ENCODE peak calls at places on chromosomes 13 and 19, in nine cellular contexts. One of them, this sample, is unnamed.

GRCh38 chr13:95411641-95412040 is 110.4 kb upstream of the ABCC4 start:
- DNase-seq in ACHN: no peak
- DNase-seq in activated T-cell treated with anti-CD3 and anti-CD28 coated beads, Interleukin-2, amount 50 U/mL, for 72 hours: no peak
- DNase-seq in NCI-H446: no peak
- DNase-seq in AG09309: no peak
- DNase-seq in T47D: no peak
- DNase-seq in activated naive CD8-positive, alpha-beta T cell treated with anti-CD3 and anti-CD28 coated beads, Interleukin-2, amount 50 U/mL, for 24 hours: no peak
- DNase-seq in GF-D8: no peak
- DNase-seq in EL: peak
- DNase-seq in this sample: no peak

GRCh38 chr19:33125929-33126388 is 6.0 kb upstream of the WDR88 start:
- DNase-seq in ACHN: peak
- DNase-seq in activated T-cell treated with anti-CD3 and anti-CD28 coated beads, Interleukin-2, amount 50 U/mL, for 72 hours: peak
- DNase-seq in NCI-H446: peak
- DNase-seq in AG09309: peak
- DNase-seq in T47D: peak
- DNase-seq in activated naive CD8-positive, alpha-beta T cell treated with anti-CD3 and anti-CD28 coated beads, Interleukin-2, amount 50 U/mL, for 24 hours: peak
- DNase-seq in GF-D8: peak
- DNase-seq in EL: peak
- DNase-seq in this sample: no peak

GRCh38 chr13:94657167-94657566 is 55.2 kb downstream of the SOX21 start:
- DNase-seq in ACHN: no peak
- DNase-seq in activated T-cell treated with anti-CD3 and anti-CD28 coated beads, Interleukin-2, amount 50 U/mL, for 72 hours: peak
- DNase-seq in NCI-H446: no peak
- DNase-seq in AG09309: no peak
- DNase-seq in T47D: no peak
- DNase-seq in activated naive CD8-positive, alpha-beta T cell treated with anti-CD3 and anti-CD28 coated beads, Interleukin-2, amount 50 U/mL, for 24 hours: no peak
- DNase-seq in GF-D8: no peak
- DNase-seq in EL: no peak
- DNase-seq in this sample: no peak

GRCh38 chr19:40815223-40815622 is 16.2 kb downstream of the EGLN2 start:
- DNase-seq in ACHN: no peak
- DNase-seq in activated T-cell treated with anti-CD3 and anti-CD28 coated beads, Interleukin-2, amount 50 U/mL, for 72 hours: no peak
- DNase-seq in NCI-H446: no peak
- DNase-seq in AG09309: no peak
- DNase-seq in T47D: no peak
- DNase-seq in activated naive CD8-positive, alpha-beta T cell treated with anti-CD3 and anti-CD28 coated beads, Interleukin-2, amount 50 U/mL, for 24 hours: no peak
- DNase-seq in GF-D8: no peak
- DNase-seq in EL: no peak
- DNase-seq in this sample: no peak

GRCh38 chr13:45055902-45056648 is 64.2 kb upstream of the GTF2F2 start:
- DNase-seq in ACHN: peak
- DNase-seq in activated T-cell treated with anti-CD3 and anti-CD28 coated beads, Interleukin-2, amount 50 U/mL, for 72 hours: no peak
- DNase-seq in NCI-H446: no peak
- DNase-seq in AG09309: peak
- DNase-seq in T47D: no peak
- DNase-seq in activated naive CD8-positive, alpha-beta T cell treated with anti-CD3 and anti-CD28 coated beads, Interleukin-2, amount 50 U/mL, for 24 hours: peak
- DNase-seq in GF-D8: no peak
- DNase-seq in EL: peak
- DNase-seq in this sample: peak

GRCh38 chr13:102651392-102651791 is 43.5 kb downstream of the METTL21C start:
- DNase-seq in ACHN: peak
- DNase-seq in activated T-cell treated with anti-CD3 and anti-CD28 coated beads, Interleukin-2, amount 50 U/mL, for 72 hours: no peak
- DNase-seq in NCI-H446: no peak
- DNase-seq in AG09309: no peak
- DNase-seq in T47D: no peak
- DNase-seq in activated naive CD8-positive, alpha-beta T cell treated with anti-CD3 and anti-CD28 coated beads, Interleukin-2, amount 50 U/mL, for 24 hours: no peak
- DNase-seq in GF-D8: no peak
- DNase-seq in EL: peak
- DNase-seq in this sample: no peak

GRCh38 chr19:23823952-23824389 is 65.3 kb upstream of the ZNF681 start:
- DNase-seq in ACHN: peak
- DNase-seq in activated T-cell treated with anti-CD3 and anti-CD28 coated beads, Interleukin-2, amount 50 U/mL, for 72 hours: peak
- DNase-seq in NCI-H446: no peak
- DNase-seq in AG09309: no peak
- DNase-seq in T47D: no peak
- DNase-seq in activated naive CD8-positive, alpha-beta T cell treated with anti-CD3 and anti-CD28 coated beads, Interleukin-2, amount 50 U/mL, for 24 hours: peak
- DNase-seq in GF-D8: peak
- DNase-seq in EL: peak
- DNase-seq in this sample: no peak

GRCh38 chr19:42074513-42075363 is 1.2 kb upstream of the ZNF574 start:
- DNase-seq in ACHN: peak
- DNase-seq in activated T-cell treated with anti-CD3 and anti-CD28 coated beads, Interleukin-2, amount 50 U/mL, for 72 hours: peak
- DNase-seq in NCI-H446: no peak
- DNase-seq in AG09309: no peak
- DNase-seq in T47D: no peak
- DNase-seq in activated naive CD8-positive, alpha-beta T cell treated with anti-CD3 and anti-CD28 coated beads, Interleukin-2, amount 50 U/mL, for 24 hours: peak
- DNase-seq in GF-D8: no peak
- DNase-seq in EL: peak
- DNase-seq in this sample: peak

GRCh38 chr13:80342541-80343371 is 1.8 kb upstream of the SPRY2 start:
- DNase-seq in ACHN: peak
- DNase-seq in activated T-cell treated with anti-CD3 and anti-CD28 coated beads, Interleukin-2, amount 50 U/mL, for 72 hours: peak
- DNase-seq in NCI-H446: peak
- DNase-seq in AG09309: no peak
- DNase-seq in T47D: peak
- DNase-seq in activated naive CD8-positive, alpha-beta T cell treated with anti-CD3 and anti-CD28 coated beads, Interleukin-2, amount 50 U/mL, for 24 hours: peak
- DNase-seq in GF-D8: peak
- DNase-seq in EL: peak
- DNase-seq in this sample: peak

GRCh38 chr19:45607071-45608029 is 5.3 kb upstream of the GPR4 start:
- DNase-seq in ACHN: peak
- DNase-seq in activated T-cell treated with anti-CD3 and anti-CD28 coated beads, Interleukin-2, amount 50 U/mL, for 72 hours: peak
- DNase-seq in NCI-H446: peak
- DNase-seq in AG09309: no peak
- DNase-seq in T47D: peak
- DNase-seq in activated naive CD8-positive, alpha-beta T cell treated with anti-CD3 and anti-CD28 coated beads, Interleukin-2, amount 50 U/mL, for 24 hours: peak
- DNase-seq in GF-D8: peak
- DNase-seq in EL: peak
- DNase-seq in this sample: peak

GRCh38 chr13:98352226-98352625 is 175.2 kb upstream of the RNF113B start:
- DNase-seq in ACHN: no peak
- DNase-seq in activated T-cell treated with anti-CD3 and anti-CD28 coated beads, Interleukin-2, amount 50 U/mL, for 72 hours: no peak
- DNase-seq in NCI-H446: no peak
- DNase-seq in AG09309: no peak
- DNase-seq in T47D: no peak
- DNase-seq in activated naive CD8-positive, alpha-beta T cell treated with anti-CD3 and anti-CD28 coated beads, Interleukin-2, amount 50 U/mL, for 24 hours: no peak
- DNase-seq in GF-D8: no peak
- DNase-seq in EL: no peak
- DNase-seq in this sample: no peak

This sample was measured in left lung.